ENCODE peak calls at places on chromosomes 3 and 15, in four cellular contexts. Z is neural progenitor cell, F is body of pancreas, L is ovary. N is an unnamed sample.

GRCh38 chr3:174462908-174463307 is 396.2 kb upstream of the NAALADL2 start:
- DNase-seq in Z (no peak), F (no peak), L (no peak), N (no peak)

GRCh38 chr15:45536951-45537350 is 14.4 kb upstream of the SLC30A4 start:
- DNase-seq in Z (no peak), F (no peak), L (no peak), N (no peak)

GRCh38 chr3:27253831-27254230 is 115.4 kb downstream of the NEK10 start:
- DNase-seq in Z (peak), F (peak), L (no peak), N (peak)

GRCh38 chr15:101439285-101439919 is 50.1 kb downstream of the PCSK6 start:
- DNase-seq in Z (no peak), F (peak), L (no peak), N (no peak)

GRCh38 chr15:45918839-45919238 is 284.0 kb downstream of the SQOR start:
- DNase-seq in Z (no peak), F (no peak), L (no peak), N (no peak)

GRCh38 chr3:194686816-194687637 is 1.3 kb downstream of the FAM43A start:
- DNase-seq in Z (peak), F (peak), L (peak), N (peak)

GRCh38 chr15:73341886-73342600 is 26.7 kb downstream of the HCN4 start:
- DNase-seq in Z (no peak), F (no peak), L (no peak), N (no peak)

GRCh38 chr15:60316961-60317360 is 80.8 kb downstream of the ANXA2 start:
- DNase-seq in Z (no peak), F (no peak), L (no peak), N (no peak)

GRCh38 chr15:69489101-69489571 is 36.5 kb downstream of the RPLP1 start:
- DNase-seq in Z (no peak), F (peak), L (no peak), N (no peak)

GRCh38 chr3:125683067-125683844 is 88.0 kb upstream of the OSBPL11 start:
- DNase-seq in Z (no peak), F (no peak), L (no peak), N (peak)

GRCh38 chr3:191356586-191357439 is 26.5 kb upstream of the UTS2B start:
- DNase-seq in Z (no peak), F (no peak), L (no peak), N (no peak)

GRCh38 chr3:100637197-100637631 is 27.8 kb downstream of the ADGRG7 start:
- DNase-seq in Z (no peak), F (no peak), L (no peak), N (no peak)

GRCh38 chr3:124360140-124360539 is 368.2 kb upstream of the ROPN1 start:
- DNase-seq in Z (no peak), F (no peak), L (no peak), N (no peak)

GRCh38 chr15:74482661-74483060 is 21.7 kb upstream of the UBL7 start:
- DNase-seq in Z (no peak), F (no peak), L (no peak), N (no peak)

GRCh38 chr3:127150915-127151564 is 41.9 kb upstream of the PRR23E start:
- DNase-seq in Z (no peak), F (no peak), L (no peak), N (no peak)

GRCh38 chr3:49296781-49297420 is 19.9 kb upstream of the C3orf62 start:
- DNase-seq in Z (no peak), F (peak), L (peak), N (no peak)

GRCh38 chr3:106184540-106185457 is 316.0 kb upstream of the CBLB start:
- DNase-seq in Z (no peak), F (no peak), L (no peak), N (no peak)

GRCh38 chr3:142998439-142998838 is 2.9 kb upstream of the U2SURP start:
- DNase-seq in Z (no peak), F (no peak), L (no peak), N (no peak)

GRCh38 chr3:164732166-164732565 is 346.1 kb downstream of the SI start:
- DNase-seq in Z (no peak), F (no peak), L (no peak), N (no peak)

GRCh38 chr3:33313331-33313730 is 36.1 kb downstream of the FBXL2 start:
- DNase-seq in Z (no peak), F (no peak), L (no peak), N (no peak)

GRCh38 chr3:99878005-99878404 is 60.3 kb downstream of the CMSS1 start:
- DNase-seq in Z (no peak), F (peak), L (no peak), N (no peak)

GRCh38 chr15:76576526-76577279 is 240.1 kb downstream of the ISL2 start:
- DNase-seq in Z (no peak), F (peak), L (peak), N (no peak)

GRCh38 chr3:134606033-134607025 is 44.5 kb downstream of the KY start:
- DNase-seq in Z (no peak), F (no peak), L (no peak), N (no peak)

GRCh38 chr15:89486726-89487050 is 9.7 kb downstream of the RHCG start:
- DNase-seq in Z (peak), F (no peak), L (no peak), N (no peak)

GRCh38 chr15:88256261-88257230 is at the start of gene NTRK3:
- DNase-seq in Z (peak), F (no peak), L (no peak), N (no peak)

GRCh38 chr15:58058729-58059128 is 6.8 kb downstream of the ALDH1A2 start:
- DNase-seq in Z (no peak), F (no peak), L (no peak), N (no peak)

GRCh38 chr15:86403914-86404583 is 324.4 kb downstream of the AGBL1 start:
- DNase-seq in Z (no peak), F (no peak), L (no peak), N (no peak)

GRCh38 chr3:8603115-8603710 is 41.4 kb downstream of the SSUH2 start:
- DNase-seq in Z (no peak), F (peak), L (no peak), N (no peak)

DNA sequence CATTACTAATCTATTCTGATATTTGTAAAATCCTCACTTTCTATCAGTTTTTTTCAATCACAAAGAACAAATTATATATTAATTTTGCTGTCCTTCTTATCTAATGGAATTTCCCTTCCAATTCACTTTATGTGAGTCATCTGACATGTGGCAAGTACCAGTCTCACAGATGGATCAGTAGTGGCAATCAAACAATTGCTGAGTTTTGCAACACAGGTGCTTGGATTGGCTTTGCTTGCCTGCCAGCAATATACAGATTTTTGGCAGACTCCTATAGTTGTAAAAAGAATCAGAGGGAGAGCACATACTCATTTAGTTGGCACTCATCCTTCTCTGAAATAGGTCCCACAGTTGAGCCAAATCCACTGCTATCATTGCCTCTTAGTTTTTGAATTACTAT is 83.7 kb downstream of the BCHE start:
- DNase-seq in Z (no peak), F (peak), L (no peak), N (no peak)
- H3K27ac ChIP-seq in Z (no peak), F (no peak), L (no peak), N (no peak)

GRCh38 chr3:152121292-152121654 is 147.5 kb upstream of the MBNL1 start:
- DNase-seq in Z (no peak), F (no peak), L (no peak), N (no peak)

GRCh38 chr3:152123457-152123856 is 145.3 kb upstream of the MBNL1 start:
- DNase-seq in Z (no peak), F (no peak), L (no peak), N (no peak)

GRCh38 chr3:152126260-152126659 is 142.5 kb upstream of the MBNL1 start:
- DNase-seq in Z (no peak), F (no peak), L (no peak), N (no peak)

GRCh38 chr3:152120606-152121291 is 148.0 kb upstream of the MBNL1 start:
- DNase-seq in Z (no peak), F (no peak), L (no peak), N (no peak)
- H3K27ac ChIP-seq in Z (no peak), F (no peak), L (no peak), N (no peak)

GRCh38 chr3:45185052-45185451 is 38.9 kb upstream of the CDCP1 start:
- DNase-seq in Z (no peak), F (no peak), L (no peak), N (no peak)
- H3K27ac ChIP-seq in Z (no peak), F (no peak), L (no peak), N (no peak)

DNA sequence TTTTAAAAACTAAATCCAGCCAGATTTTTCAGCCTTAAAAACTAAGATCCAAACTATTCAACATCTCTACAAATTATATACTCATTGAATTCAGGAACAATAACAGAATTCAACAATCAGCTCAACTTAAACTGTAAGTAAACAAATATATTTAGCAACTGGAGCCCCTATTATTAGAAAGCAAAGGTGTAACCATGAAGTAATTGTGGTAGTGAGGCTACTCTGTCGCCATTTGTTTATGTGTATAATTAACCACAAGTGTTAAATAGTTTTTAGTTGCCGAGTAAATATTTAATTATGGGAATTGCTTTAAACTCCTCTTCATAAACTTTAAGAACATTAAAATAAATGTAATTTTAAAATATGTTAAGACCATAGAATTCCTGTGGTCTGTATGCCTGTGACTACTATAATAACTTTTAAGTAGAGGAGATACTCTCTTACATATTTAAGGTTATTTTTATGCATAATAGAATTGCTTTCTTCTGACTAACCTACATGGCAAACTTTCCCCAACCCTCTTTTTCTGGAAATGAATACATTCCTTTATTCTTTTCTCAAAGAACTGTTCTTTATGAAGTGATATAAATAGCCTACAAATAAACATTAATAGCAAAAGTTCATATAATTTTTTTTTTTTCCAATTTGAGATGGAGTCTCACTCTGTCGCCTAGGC is 51.2 kb downstream of the MFN1 start:
- DNase-seq in Z (no peak), F (no peak), L (no peak), N (no peak)
- H3K27ac ChIP-seq in Z (no peak), F (no peak), L (no peak), N (no peak)

DNA sequence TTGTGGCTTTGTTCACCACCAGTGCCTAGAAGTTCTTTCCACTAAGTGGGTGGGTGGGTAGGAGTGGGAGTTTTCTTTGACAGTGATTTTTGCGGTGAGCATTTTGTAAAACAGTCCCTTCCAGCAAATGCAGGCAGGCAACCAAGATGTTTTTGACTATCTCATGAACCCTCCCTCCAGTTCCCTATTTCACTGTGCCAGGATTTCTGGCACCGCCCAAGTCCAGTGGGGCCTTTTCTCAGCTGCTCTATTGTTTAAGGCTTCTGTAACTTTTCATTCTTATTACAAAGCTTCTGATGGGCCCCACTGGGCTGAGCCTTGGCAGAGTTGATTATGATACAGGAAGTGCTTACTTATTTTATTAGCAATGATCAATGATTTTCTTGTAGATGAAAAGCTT is 236.0 kb downstream of the EDEM1 start:
- DNase-seq in Z (no peak), F (no peak), L (no peak), N (no peak)
- H3K27ac ChIP-seq in Z (no peak), F (no peak), L (no peak), N (no peak)

GRCh38 chr3:188465311-188465710 is 311.4 kb downstream of the LPP start:
- DNase-seq in Z (peak), F (no peak), L (no peak), N (no peak)

GRCh38 chr3:188468196-188468595 is 314.2 kb downstream of the LPP start:
- DNase-seq in Z (no peak), F (no peak), L (no peak), N (no peak)

GRCh38 chr3:188470508-188471130 is 316.7 kb downstream of the LPP start:
- DNase-seq in Z (no peak), F (no peak), L (no peak), N (no peak)

GRCh38 chr3:188469228-188469885 is 315.4 kb downstream of the LPP start:
- DNase-seq in Z (no peak), F (peak), L (no peak), N (no peak)

GRCh38 chr3:188468672-188469071 is 314.7 kb downstream of the LPP start:
- DNase-seq in Z (no peak), F (peak), L (peak), N (no peak)
- H3K27ac ChIP-seq in Z (no peak), F (no peak), L (no peak), N (peak)

N was measured in caudate nucleus.